ENCODE peak calls at places on chromosomes 1 and 21, in eight cellular contexts. Q, P, S, U, X, R, C and G are unnamed samples.

GRCh38 chr1:202086579-202087350 is 36.0 kb upstream of the GPR37L1 start:
- DNase-seq in Q (no peak), P (no peak), S (no peak), U (no peak), X (no peak), R (no peak), C (no peak), G (no peak)

GRCh38 chr21:43734131-43734634 is 15.3 kb downstream of the PDXK start:
- DNase-seq in Q (no peak), P (no peak), S (no peak), U (no peak), X (no peak), R (peak), C (no peak), G (no peak)

GRCh38 chr1:48018799-48019198 is 21.6 kb upstream of the TRABD2B start:
- DNase-seq in Q (no peak), P (no peak), S (no peak), U (no peak), X (no peak), R (no peak), C (peak), G (no peak)

GRCh38 chr1:162213281-162213909 is 143.9 kb downstream of the NOS1AP start:
- DNase-seq in Q (peak), P (peak), S (peak), U (peak), X (peak), R (no peak), C (peak), G (peak)

GRCh38 chr1:241654641-241655040 is 2.6 kb downstream of the WDR64 start:
- DNase-seq in Q (no peak), P (no peak), S (no peak), U (no peak), X (no peak), R (no peak), C (no peak), G (no peak)

GRCh38 chr21:45249626-45250025 is 38.1 kb downstream of the POFUT2 start:
- DNase-seq in Q (no peak), P (no peak), S (no peak), U (no peak), X (no peak), R (no peak), C (no peak), G (no peak)

GRCh38 chr1:89762431-89762800 is 58.4 kb upstream of the LRRC8D start:
- DNase-seq in Q (no peak), P (no peak), S (no peak), U (no peak), X (no peak), R (no peak), C (no peak), G (no peak)

GRCh38 chr1:93001893-93002292 is 40.6 kb upstream of the DIPK1A start:
- DNase-seq in Q (no peak), P (no peak), S (no peak), U (no peak), X (no peak), R (no peak), C (no peak), G (no peak)

GRCh38 chr1:154434346-154435075 is 29.4 kb downstream of the IL6R start:
- DNase-seq in Q (peak), P (peak), S (peak), U (peak), X (peak), R (no peak), C (no peak), G (peak)

GRCh38 chr1:153293480-153293775 is 19.3 kb downstream of the PGLYRP3 start:
- DNase-seq in Q (no peak), P (no peak), S (no peak), U (no peak), X (no peak), R (no peak), C (no peak), G (no peak)

GRCh38 chr1:17207966-17208418 is 3.1 kb downstream of the PADI1 start:
- DNase-seq in Q (no peak), P (no peak), S (no peak), U (peak), X (no peak), R (peak), C (peak), G (no peak)

GRCh38 chr1:156812293-156812990 is 4.2 kb downstream of the SH2D2A start:
- DNase-seq in Q (no peak), P (no peak), S (no peak), U (no peak), X (no peak), R (no peak), C (no peak), G (no peak)

GRCh38 chr1:57066980-57067615 is 101.3 kb upstream of the C8B start:
- DNase-seq in Q (no peak), P (no peak), S (no peak), U (no peak), X (no peak), R (no peak), C (no peak), G (no peak)

GRCh38 chr1:200415227-200415626 is 5.4 kb upstream of the ZNF281 start:
- DNase-seq in Q (no peak), P (no peak), S (no peak), U (peak), X (no peak), R (no peak), C (no peak), G (no peak)

GRCh38 chr1:176843352-176844297 is 320.9 kb downstream of the ASTN1 start:
- DNase-seq in Q (no peak), P (no peak), S (peak), U (peak), X (no peak), R (no peak), C (peak), G (no peak)

GRCh38 chr1:35715568-35716002 is 3.1 kb downstream of the C1orf216 start:
- DNase-seq in Q (peak), P (peak), S (peak), U (peak), X (peak), R (peak), C (peak), G (no peak)

GRCh38 chr1:234000557-234001081 is 96.1 kb downstream of the SLC35F3 start:
- DNase-seq in Q (no peak), P (no peak), S (no peak), U (no peak), X (no peak), R (no peak), C (no peak), G (peak)

GRCh38 chr1:3711780-3712451 is 40.3 kb upstream of the CCDC27 start:
- DNase-seq in Q (no peak), P (no peak), S (no peak), U (no peak), X (no peak), R (no peak), C (peak), G (no peak)

GRCh38 chr1:197862671-197863070 is 39.8 kb upstream of the C1orf53 start:
- DNase-seq in Q (no peak), P (no peak), S (no peak), U (no peak), X (no peak), R (no peak), C (peak), G (no peak)

GRCh38 chr21:15841856-15842564 is 112.2 kb downstream of the USP25 start:
- DNase-seq in Q (no peak), P (no peak), S (no peak), U (peak), X (no peak), R (no peak), C (peak), G (no peak)

GRCh38 chr1:115175596-115175995 is 86.3 kb upstream of the TSPAN2 start:
- DNase-seq in Q (no peak), P (no peak), S (no peak), U (no peak), X (no peak), R (no peak), C (no peak), G (no peak)

GRCh38 chr1:47187226-47187925 is 2.5 kb downstream of the PDZK1IP1 start:
- DNase-seq in Q (peak), P (peak), S (no peak), U (no peak), X (no peak), R (no peak), C (no peak), G (no peak)

GRCh38 chr1:38243106-38243505 is 196.5 kb upstream of the POU3F1 start:
- DNase-seq in Q (no peak), P (no peak), S (no peak), U (no peak), X (no peak), R (no peak), C (peak), G (no peak)

GRCh38 chr1:27513521-27513920 is 23.6 kb upstream of the WASF2 start:
- DNase-seq in Q (no peak), P (no peak), S (peak), U (no peak), X (no peak), R (no peak), C (no peak), G (no peak)

GRCh38 chr1:180258290-180258689 is 28.2 kb downstream of the LHX4 start:
- DNase-seq in Q (no peak), P (no peak), S (no peak), U (no peak), X (no peak), R (no peak), C (no peak), G (no peak)

GRCh38 chr1:38029081-38029681 is 16.6 kb downstream of the UTP11 start:
- DNase-seq in Q (no peak), P (no peak), S (no peak), U (peak), X (no peak), R (no peak), C (no peak), G (no peak)

GRCh38 chr21:26070822-26071425 is 99.6 kb downstream of the APP start:
- DNase-seq in Q (no peak), P (peak), S (no peak), U (peak), X (no peak), R (peak), C (no peak), G (no peak)

DNA sequence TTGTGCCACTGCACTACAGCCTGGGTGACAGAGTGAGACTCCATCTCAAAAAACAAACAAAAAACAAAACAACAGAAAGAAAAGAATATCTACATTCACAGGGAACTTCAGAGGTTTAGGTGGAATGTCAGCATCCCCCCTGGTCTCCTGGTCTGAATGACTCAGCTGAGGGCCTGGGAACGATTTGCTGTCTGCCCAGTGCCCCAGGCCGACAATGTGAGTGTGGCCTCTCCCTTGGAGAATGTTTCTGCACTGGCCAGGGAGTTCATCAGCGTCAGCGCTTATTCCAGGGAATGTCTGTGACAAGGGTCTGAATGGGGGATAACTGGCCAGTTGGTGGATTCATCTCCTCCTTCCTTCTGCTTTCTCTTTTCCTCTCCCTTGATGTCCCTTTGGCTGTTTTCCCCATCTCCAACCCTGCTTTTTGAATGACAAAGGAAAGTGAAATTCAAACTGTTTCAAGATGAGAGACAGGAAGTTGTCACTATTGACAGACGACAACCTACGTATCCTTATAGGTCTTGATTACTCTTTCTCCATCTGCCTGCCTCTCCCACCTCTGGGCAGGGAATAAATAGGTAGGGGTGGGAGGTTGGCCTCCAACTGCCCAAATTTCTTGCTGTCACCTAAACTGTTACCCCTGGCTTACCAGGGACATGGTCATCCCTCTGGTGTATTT is 213.1 kb downstream of the HHAT start:
- DNase-seq in Q (no peak), P (no peak), S (no peak), U (no peak), X (no peak), R (no peak), C (no peak), G (no peak)
- H3K27ac ChIP-seq in Q (no peak), P (no peak), S (no peak), U (no peak), X (no peak), R (no peak), C (no peak), G (no peak)

GRCh38 chr1:21661886-21662285 is 7.3 kb downstream of the RAP1GAP start:
- DNase-seq in Q (peak), P (no peak), S (no peak), U (no peak), X (peak), R (no peak), C (no peak), G (no peak)

GRCh38 chr1:21662426-21663250 is 6.5 kb downstream of the RAP1GAP start:
- DNase-seq in Q (peak), P (no peak), S (no peak), U (no peak), X (peak), R (no peak), C (no peak), G (no peak)

GRCh38 chr1:21657456-21658190 is 11.5 kb downstream of the RAP1GAP start:
- DNase-seq in Q (no peak), P (no peak), S (no peak), U (no peak), X (no peak), R (no peak), C (no peak), G (no peak)

GRCh38 chr1:21659924-21660326 is 9.2 kb downstream of the RAP1GAP start:
- DNase-seq in Q (peak), P (no peak), S (no peak), U (no peak), X (no peak), R (no peak), C (no peak), G (no peak)

DNA sequence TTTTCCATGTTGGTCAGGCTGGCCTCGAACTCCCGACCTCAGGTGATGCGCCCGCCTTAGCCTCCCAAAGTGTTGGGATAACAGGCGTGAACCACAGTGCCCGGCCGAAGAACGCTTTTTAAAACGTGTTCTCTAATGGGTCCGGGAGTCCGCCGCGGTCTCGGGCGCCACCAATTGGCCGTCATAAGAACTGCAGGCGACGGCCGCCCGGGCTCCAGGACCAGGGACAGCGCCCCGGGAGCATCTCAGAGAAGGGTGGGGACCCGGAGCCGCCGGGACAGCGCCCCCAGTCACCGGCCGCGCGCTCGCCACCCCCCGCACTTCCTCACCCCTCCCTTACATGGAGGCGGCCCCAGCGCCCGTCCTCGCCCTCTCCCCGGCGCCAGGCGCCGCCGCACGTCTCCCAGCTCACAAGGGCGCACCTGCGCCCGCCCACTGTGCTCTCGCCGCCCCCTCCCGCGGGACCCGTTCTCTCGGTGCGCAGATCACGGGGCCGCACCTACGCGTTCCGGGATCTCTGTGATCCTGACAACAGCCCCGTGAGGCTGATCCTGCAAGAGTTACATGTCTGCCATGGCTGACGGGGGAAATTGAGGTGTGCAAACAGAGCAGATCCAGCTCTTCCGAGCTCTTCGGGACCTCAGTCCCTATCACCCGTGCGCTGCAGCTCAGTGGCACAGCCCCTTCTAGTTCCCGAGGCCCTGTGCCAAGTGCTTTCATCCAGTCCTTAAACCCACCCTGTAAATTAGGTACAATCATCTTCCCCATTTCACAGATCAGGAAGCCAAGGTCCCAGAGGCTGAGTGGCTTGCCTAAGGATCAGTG is 9.8 kb downstream of the RAP1GAP start:
- DNase-seq in Q (peak), P (peak), S (peak), U (peak), X (peak), R (peak), C (peak), G (peak)
- H3K27ac ChIP-seq in Q (no peak), P (no peak), S (no peak), U (no peak), X (peak), R (no peak), C (no peak), G (no peak)

GRCh38 chr1:108531429-108531828 is 28.5 kb upstream of the EEIG2 start:
- DNase-seq in Q (no peak), P (no peak), S (no peak), U (no peak), X (no peak), R (no peak), C (no peak), G (no peak)

GRCh38 chr1:108527135-108527534 is 32.8 kb upstream of the EEIG2 start:
- DNase-seq in Q (no peak), P (no peak), S (no peak), U (no peak), X (no peak), R (no peak), C (no peak), G (no peak)

GRCh38 chr1:108523829-108524228 is 36.1 kb upstream of the EEIG2 start:
- DNase-seq in Q (no peak), P (no peak), S (no peak), U (no peak), X (no peak), R (no peak), C (no peak), G (no peak)

GRCh38 chr1:108524676-108525075 is 35.2 kb upstream of the EEIG2 start:
- DNase-seq in Q (no peak), P (no peak), S (no peak), U (no peak), X (no peak), R (no peak), C (no peak), G (no peak)

DNA sequence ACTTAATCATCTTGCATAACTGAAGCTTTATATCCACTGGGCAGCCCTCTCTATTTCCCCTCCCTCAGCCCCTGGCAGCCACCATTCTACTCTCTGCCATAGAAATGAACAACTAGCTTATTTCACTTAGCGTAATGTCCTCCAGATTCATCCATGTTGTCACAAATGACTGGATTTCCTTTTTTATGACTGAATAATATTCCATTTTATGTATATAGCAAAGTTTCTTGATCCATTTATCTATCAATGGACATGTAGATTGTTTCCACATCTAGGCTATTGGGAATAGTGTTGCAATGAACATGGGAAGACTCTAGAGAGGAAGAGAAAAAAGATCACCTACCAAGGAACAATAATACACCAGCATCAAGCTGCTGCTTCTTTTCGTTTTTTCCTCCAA is 32.1 kb upstream of the EEIG2 start:
- DNase-seq in Q (no peak), P (no peak), S (no peak), U (no peak), X (no peak), R (no peak), C (no peak), G (no peak)
- H3K27ac ChIP-seq in Q (no peak), P (no peak), S (no peak), U (no peak), X (no peak), R (no peak), C (no peak), G (no peak)

GRCh38 chr1:6624712-6625578 is at the start of gene THAP3:
- DNase-seq in Q (peak), P (peak), S (peak), U (peak), X (peak), R (peak), C (peak), G (peak)

GRCh38 chr1:6619045-6619444 is 5.5 kb downstream of the PHF13 start:
- DNase-seq in Q (no peak), P (no peak), S (no peak), U (no peak), X (no peak), R (no peak), C (no peak), G (no peak)

GRCh38 chr1:6622396-6623152 is 2.1 kb upstream of the THAP3 start:
- DNase-seq in Q (no peak), P (no peak), S (no peak), U (no peak), X (no peak), R (no peak), C (no peak), G (no peak)

GRCh38 chr1:6623269-6623965 is 1.3 kb upstream of the THAP3 start:
- DNase-seq in Q (no peak), P (no peak), S (no peak), U (no peak), X (no peak), R (no peak), C (no peak), G (no peak)

DNA sequence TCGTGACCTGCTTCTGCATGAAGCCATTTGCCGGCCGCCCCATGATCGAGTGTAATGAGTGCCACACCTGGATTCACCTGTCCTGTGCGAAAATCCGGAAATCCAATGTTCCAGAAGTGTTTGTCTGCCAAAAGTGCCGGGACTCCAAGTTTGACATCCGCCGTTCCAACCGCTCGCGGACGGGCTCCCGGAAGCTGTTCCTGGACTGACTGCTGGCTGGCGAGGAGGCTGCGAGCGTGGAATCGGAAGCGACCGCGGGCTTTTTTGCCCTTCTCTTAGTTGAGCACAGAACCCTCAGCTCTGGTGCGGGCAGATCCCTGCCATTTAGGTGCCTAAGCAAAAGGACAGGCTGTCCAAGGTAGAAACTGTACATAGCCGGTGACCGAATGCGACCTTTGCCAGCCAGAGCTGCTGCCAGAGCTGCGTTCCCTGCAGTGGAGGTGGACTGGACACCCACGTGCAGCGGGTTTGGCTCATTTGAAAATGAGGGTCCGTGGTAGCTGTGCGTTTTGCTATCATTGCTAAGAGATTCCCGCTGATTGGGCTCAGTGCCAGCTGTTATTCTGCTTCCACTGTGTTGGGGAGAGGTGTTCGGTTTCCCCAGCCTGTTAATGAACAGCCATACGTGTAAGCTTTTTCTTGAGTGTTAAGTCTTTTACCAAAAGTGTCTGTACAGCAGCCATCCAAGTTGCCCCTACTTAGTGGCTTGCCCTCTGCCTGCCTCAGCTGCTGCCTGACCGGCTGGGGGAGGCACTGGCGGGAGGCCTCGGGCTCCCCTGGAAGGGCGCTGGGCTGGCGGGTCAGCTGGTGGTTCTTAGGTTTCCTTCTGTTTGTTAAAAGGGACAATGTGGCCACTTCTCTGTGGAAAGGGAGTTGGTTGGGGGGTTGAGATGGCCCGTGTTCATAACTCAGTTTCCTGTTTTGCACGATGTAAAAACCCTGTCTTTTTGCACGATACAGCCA is 3.0 kb upstream of the THAP3 start:
- DNase-seq in Q (no peak), P (no peak), S (no peak), U (no peak), X (no peak), R (no peak), C (no peak), G (no peak)
- H3K27ac ChIP-seq in Q (no peak), P (no peak), S (no peak), U (peak), X (no peak), R (no peak), C (peak), G (no peak)